ENCODE peak calls at places on chromosomes 2 and 18, in eight cellular contexts. U is stimulated activated CD4-positive, alpha-beta T cell treated with anti-CD3 and anti-CD28 coated beads, Interleukin-15, amount 100 ng/mL, for 1 hour; D is NCI-H1105 treated with DMSO at 0.1 percent for 48 hours; W is activated T-cell treated with anti-CD3 and anti-CD28 coated beads for 1 hour; T is cardiac fibroblast; O is A172; M is left kidney; L is CMK. B is an unnamed sample.

GRCh38 chr18:3251249-3251962 is 3.8 kb downstream of the MYL12A start:
- DNase-seq in U (no peak), D (no peak), W (no peak), T (no peak), O (peak), M (no peak), L (no peak), B (no peak)

GRCh38 chr2:137952586-137953129 is 11.6 kb upstream of the HNMT start:
- DNase-seq in U (no peak), D (no peak), W (no peak), T (no peak), O (peak), M (peak), L (no peak), B (no peak)

GRCh38 chr2:62398295-62398855 is 107.6 kb downstream of the TMEM17 start:
- DNase-seq in U (no peak), D (no peak), W (no peak), T (no peak), O (no peak), M (no peak), L (no peak), B (no peak)

GRCh38 chr18:48667276-48668254 is 128.7 kb downstream of the CTIF start:
- DNase-seq in U (no peak), D (peak), W (no peak), T (no peak), O (peak), M (peak), L (no peak), B (no peak)

GRCh38 chr2:131145040-131145439 is 39.9 kb downstream of the PLEKHB2 start:
- DNase-seq in U (no peak), D (no peak), W (no peak), T (no peak), O (no peak), M (no peak), L (no peak), B (no peak)

GRCh38 chr18:24567199-24567598 is 106.8 kb downstream of the HRH4 start:
- DNase-seq in U (no peak), D (peak), W (no peak), T (no peak), O (no peak), M (no peak), L (no peak), B (no peak)

GRCh38 chr2:119252186-119253113 is 28.8 kb downstream of the STEAP3 start:
- DNase-seq in U (no peak), D (no peak), W (no peak), T (peak), O (peak), M (no peak), L (no peak), B (no peak)

GRCh38 chr2:121073320-121074210 is 211.4 kb downstream of the TFCP2L1 start:
- DNase-seq in U (no peak), D (no peak), W (no peak), T (no peak), O (no peak), M (no peak), L (no peak), B (no peak)

GRCh38 chr2:240066489-240066888 is 13.2 kb upstream of the OR6B3 start:
- DNase-seq in U (no peak), D (no peak), W (no peak), T (no peak), O (no peak), M (no peak), L (no peak), B (no peak)

GRCh38 chr2:67840460-67841068 is 222.2 kb downstream of the C1D start:
- DNase-seq in U (no peak), D (peak), W (no peak), T (peak), O (peak), M (peak), L (peak), B (peak)

GRCh38 chr2:211534655-211535054 is 978.3 kb downstream of the CPS1 start:
- DNase-seq in U (no peak), D (peak), W (no peak), T (no peak), O (no peak), M (peak), L (no peak), B (no peak)

GRCh38 chr2:27798948-27799645 is 27.6 kb downstream of the MRPL33 start:
- DNase-seq in U (no peak), D (no peak), W (no peak), T (peak), O (peak), M (peak), L (no peak), B (no peak)

GRCh38 chr18:13616041-13616440 is 110.3 kb downstream of the FAM210A start:
- DNase-seq in U (no peak), D (no peak), W (no peak), T (no peak), O (no peak), M (no peak), L (no peak), B (no peak)

GRCh38 chr2:14750433-14750832 is 117.9 kb downstream of the LRATD1 start:
- DNase-seq in U (no peak), D (no peak), W (no peak), T (no peak), O (no peak), M (no peak), L (no peak), B (no peak)

GRCh38 chr2:26043862-26044736 is 10.2 kb downstream of the RAB10 start:
- DNase-seq in U (no peak), D (no peak), W (no peak), T (peak), O (peak), M (peak), L (no peak), B (no peak)

GRCh38 chr2:197309369-197310231 is 980 bp downstream of the ANKRD44 start:
- DNase-seq in U (peak), D (peak), W (no peak), T (no peak), O (no peak), M (peak), L (no peak), B (peak)

B was measured in sciatic nerve.